ENCODE peak calls at places on chromosome 20, in four cellular contexts. U is fibroblast of pulmonary artery, V is fibroblast of mammary gland, X is stomach. S is an unnamed sample.

GRCh38 chr20:2750343-2751251 is 49.8 kb downstream of the CPXM1 start:
- DNase-seq in U (peak), V (peak), X (peak), S (peak)

GRCh38 chr20:43287637-43288036 is 97.9 kb upstream of the PTPRT start:
- DNase-seq in U (no peak), V (no peak), X (no peak), S (no peak)

GRCh38 chr20:3239867-3240775 is 1.1 kb upstream of the SLC4A11 start:
- DNase-seq in U (peak), V (peak), X (no peak), S (peak)

GRCh38 chr20:36860811-36861624 is 14.9 kb upstream of the TLDC2 start:
- DNase-seq in U (no peak), V (no peak), X (no peak), S (peak)

GRCh38 chr20:59455392-59456341 is 148.7 kb upstream of the PHACTR3 start:
- DNase-seq in U (peak), V (peak), X (peak), S (peak)

GRCh38 chr20:24812356-24812755 is 136.7 kb upstream of the CST7 start:
- DNase-seq in U (no peak), V (no peak), X (no peak), S (no peak)

GRCh38 chr20:48400009-48400408 is 427.8 kb downstream of the PREX1 start:
- DNase-seq in U (no peak), V (no peak), X (no peak), S (no peak)

GRCh38 chr20:3890999-3891929 is 2.1 kb downstream of the PANK2 start:
- DNase-seq in U (no peak), V (no peak), X (no peak), S (no peak)

GRCh38 chr20:48538058-48538825 is 289.6 kb downstream of the PREX1 start:
- DNase-seq in U (peak), V (peak), X (peak), S (peak)

GRCh38 chr20:13250242-13250641 is 29.2 kb downstream of the ISM1 start:
- DNase-seq in U (no peak), V (no peak), X (no peak), S (no peak)

GRCh38 chr20:46592580-46593362 is 42.3 kb upstream of the OCSTAMP start:
- DNase-seq in U (no peak), V (no peak), X (no peak), S (no peak)

DNA sequence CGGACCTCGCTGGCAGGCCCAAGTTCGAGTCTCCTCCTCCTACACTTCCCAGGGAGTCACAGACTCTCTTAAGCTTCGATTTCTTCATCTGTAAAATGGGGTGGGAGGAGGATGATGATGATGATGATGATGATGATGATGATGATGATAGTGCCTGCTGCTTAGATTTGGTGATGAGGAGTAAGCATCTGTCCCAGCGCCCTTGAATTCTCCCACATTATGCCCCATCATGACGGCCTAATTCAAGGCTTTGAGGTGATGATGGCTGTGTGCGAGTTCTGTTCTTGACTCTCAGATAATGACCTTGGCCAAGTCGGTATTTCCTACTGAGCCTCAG is 487 bp upstream of the KIAA1755 start:
- DNase-seq in U (no peak), V (no peak), X (no peak), S (no peak)
- H3K4me3 ChIP-seq in U (peak), V (peak), X (peak), S (peak)

GRCh38 chr20:31803552-31804291 is 15.4 kb upstream of the MYLK2 start:
- DNase-seq in U (no peak), V (no peak), X (no peak), S (no peak)
- H3K4me3 ChIP-seq in U (no peak), V (no peak), X (no peak), S (no peak)

GRCh38 chr20:14470231-14470894 is 133.0 kb upstream of the FLRT3 start:
- DNase-seq in U (no peak), V (no peak), X (peak), S (no peak)
- H3K4me3 ChIP-seq in U (no peak), V (no peak), X (no peak), S (no peak)

GRCh38 chr20:57103146-57103800 is 163.2 kb downstream of the BMP7 start:
- DNase-seq in U (no peak), V (no peak), X (no peak), S (no peak)
- H3K4me3 ChIP-seq in U (no peak), V (no peak), X (no peak), S (no peak)

GRCh38 chr20:61186771-61187170 is 65.3 kb upstream of the CDH4 start:
- DNase-seq in U (peak), V (peak), X (no peak), S (peak)

GRCh38 chr20:61189534-61189933 is 62.5 kb upstream of the CDH4 start:
- DNase-seq in U (no peak), V (no peak), X (no peak), S (no peak)

GRCh38 chr20:61192254-61192950 is 59.7 kb upstream of the CDH4 start:
- DNase-seq in U (no peak), V (no peak), X (no peak), S (no peak)

GRCh38 chr20:61193164-61193563 is 58.9 kb upstream of the CDH4 start:
- DNase-seq in U (no peak), V (no peak), X (no peak), S (no peak)

DNA sequence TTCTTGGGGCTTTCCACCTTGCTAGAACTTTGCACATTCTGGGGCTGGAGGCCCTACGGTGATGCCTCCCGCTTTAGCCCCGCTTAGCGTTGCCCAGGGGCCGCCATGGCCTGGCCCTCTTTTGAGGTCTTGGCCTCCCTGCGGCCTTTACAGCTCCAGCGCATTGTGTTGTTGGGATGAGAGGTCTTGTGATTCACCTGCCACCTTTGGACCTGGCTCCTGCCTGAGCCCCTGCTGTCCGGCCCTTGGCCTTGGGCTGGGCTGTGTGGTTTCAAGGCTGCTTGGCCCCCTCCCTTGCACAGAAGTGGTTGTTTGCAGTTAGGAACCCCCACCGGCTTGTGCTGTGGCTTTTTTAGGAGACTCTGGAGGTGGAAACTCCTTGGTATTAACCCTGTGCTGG is 61.0 kb upstream of the CDH4 start:
- DNase-seq in U (no peak), V (no peak), X (no peak), S (no peak)
- H3K4me3 ChIP-seq in U (no peak), V (no peak), X (no peak), S (no peak)

GRCh38 chr20:35575958-35576357 is 34.1 kb downstream of the ERGIC3 start:
- DNase-seq in U (no peak), V (no peak), X (peak), S (no peak)
- H3K4me3 ChIP-seq in U (no peak), V (no peak), X (no peak), S (no peak)

DNA sequence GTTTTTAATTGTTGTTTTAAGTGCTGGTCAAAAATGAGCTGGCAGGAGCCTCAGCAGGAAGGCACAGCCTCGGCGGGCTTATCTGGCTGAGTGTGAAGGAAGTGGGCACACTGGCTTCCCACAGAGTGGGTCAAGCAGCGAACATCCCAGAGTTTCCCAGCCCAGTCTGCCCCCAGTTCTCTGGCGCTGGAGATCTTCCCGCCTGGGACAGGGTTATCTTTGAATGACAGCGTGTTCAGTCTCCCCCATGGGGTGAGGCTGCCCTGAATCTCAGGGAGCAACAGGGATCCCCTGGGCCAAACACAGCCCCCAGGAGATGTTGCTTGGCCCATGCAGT is 122.2 kb upstream of the PTPN1 start:
- DNase-seq in U (no peak), V (no peak), X (no peak), S (no peak)
- H3K4me3 ChIP-seq in U (no peak), V (no peak), X (no peak), S (no peak)